ENCODE peak calls at places on chromosomes 13 and 19, in ten cellular contexts. S, L, X, Q, A, W, P, Y, J and E are unnamed samples.
A peak's percentile ranks its signal among the peaks of the same experiment; 100 is the strongest.

GRCh38 chr13:99217461-99218101 is 16.9 kb downstream of the UBAC2 start:
- DNase-seq in S (no peak), L (no peak), X (no peak), Q (no peak), A (no peak), W (no peak), P (no peak), Y (no peak), J (no peak), E (peak; percentile 81)

GRCh38 chr13:62418872-62419271 is 1003.2 kb upstream of the PCDH20 start:
- DNase-seq in S (no peak), L (no peak), X (no peak), Q (peak; percentile 30), A (no peak), W (no peak), P (no peak), Y (no peak), J (no peak), E (no peak)

GRCh38 chr13:59452189-59452588 is 711.5 kb downstream of the DIAPH3 start:
- DNase-seq in S (no peak), L (no peak), X (no peak), Q (no peak), A (no peak), W (no peak), P (no peak), Y (no peak), J (no peak), E (no peak)

GRCh38 chr19:42538841-42539709 is 10.8 kb upstream of the CEACAM1 start:
- DNase-seq in S (no peak), L (no peak), X (no peak), Q (no peak), A (no peak), W (no peak), P (no peak), Y (no peak), J (no peak), E (no peak)

GRCh38 chr19:1748703-1749341 is 4.5 kb upstream of the ONECUT3 start:
- DNase-seq in S (no peak), L (no peak), X (no peak), Q (no peak), A (no peak), W (peak; percentile 49), P (no peak), Y (no peak), J (no peak), E (no peak)

GRCh38 chr19:18174983-18175382 is 1.4 kb downstream of the IFI30 start:
- DNase-seq in S (no peak), L (no peak), X (no peak), Q (no peak), A (no peak), W (no peak), P (no peak), Y (no peak), J (no peak), E (peak; percentile 78)

GRCh38 chr13:101346942-101347728 is 69.2 kb downstream of the NALCN start:
- DNase-seq in S (no peak), L (no peak), X (no peak), Q (peak; percentile 14), A (no peak), W (no peak), P (no peak), Y (no peak), J (no peak), E (no peak)

GRCh38 chr13:111114362-111115050 is 604 bp upstream of the ARHGEF7 start:
- DNase-seq in S (peak; percentile 61), L (peak; percentile 54), X (no peak), Q (peak; percentile 43), A (peak; percentile 43), W (peak; percentile 55), P (peak; percentile 24), Y (no peak), J (no peak), E (peak; percentile 76)

GRCh38 chr19:46601318-46602224 is at the start of gene CALM3:
- DNase-seq in S (no peak), L (peak; percentile 25), X (no peak), Q (no peak), A (peak; percentile 50), W (peak; percentile 69), P (no peak), Y (no peak), J (peak; percentile 66), E (no peak)

GRCh38 chr13:20000062-20000552 is 41.6 kb downstream of the ZMYM2 start:
- DNase-seq in S (no peak), L (no peak), X (no peak), Q (no peak), A (no peak), W (no peak), P (no peak), Y (no peak), J (no peak), E (no peak)

GRCh38 chr19:4597975-4598671 is 38.6 kb upstream of the SEMA6B start:
- DNase-seq in S (peak; percentile 55), L (peak; percentile 44), X (no peak), Q (no peak), A (peak; percentile 82), W (no peak), P (no peak), Y (no peak), J (peak; percentile 97), E (no peak)

GRCh38 chr13:79675931-79676658 is 195.1 kb downstream of the NDFIP2 start:
- DNase-seq in S (no peak), L (no peak), X (no peak), Q (no peak), A (no peak), W (no peak), P (no peak), Y (no peak), J (no peak), E (no peak)

GRCh38 chr13:34076319-34076718 is 258.4 kb downstream of the RFC3 start:
- DNase-seq in S (no peak), L (no peak), X (no peak), Q (no peak), A (no peak), W (no peak), P (no peak), Y (no peak), J (no peak), E (no peak)

GRCh38 chr19:2291185-2291751 is 9.3 kb upstream of the PEAK3 start:
- DNase-seq in S (no peak), L (peak; percentile 70), X (no peak), Q (no peak), A (no peak), W (no peak), P (no peak), Y (no peak), J (no peak), E (peak; percentile 85)

GRCh38 chr13:106797081-106797640 is 229.2 kb upstream of the ARGLU1 start:
- DNase-seq in S (no peak), L (no peak), X (no peak), Q (no peak), A (no peak), W (no peak), P (no peak), Y (no peak), J (no peak), E (no peak)

GRCh38 chr13:22332411-22332810 is 661.5 kb downstream of the FGF9 start:
- DNase-seq in S (no peak), L (no peak), X (no peak), Q (no peak), A (no peak), W (no peak), P (no peak), Y (no peak), J (no peak), E (no peak)

GRCh38 chr19:11177592-11177991 is 19.8 kb downstream of the KANK2 start:
- DNase-seq in S (no peak), L (no peak), X (no peak), Q (no peak), A (no peak), W (no peak), P (no peak), Y (no peak), J (no peak), E (no peak)
- H3K36me3 ChIP-seq in S (peaks cover 82% of the 10 kb centered on the region), L (no peaks in the 10 kb centered on the region), X (peaks cover 4% of the 10 kb centered on the region), Q (peaks cover 79% of the 10 kb centered on the region), A (no peaks in the 10 kb centered on the region), W (peaks cover 5% of the 10 kb centered on the region), P (peaks cover 11% of the 10 kb centered on the region), Y (peaks cover 31% of the 10 kb centered on the region), J (peaks cover 49% of the 10 kb centered on the region), E (no peaks in the 10 kb centered on the region)

DNA sequence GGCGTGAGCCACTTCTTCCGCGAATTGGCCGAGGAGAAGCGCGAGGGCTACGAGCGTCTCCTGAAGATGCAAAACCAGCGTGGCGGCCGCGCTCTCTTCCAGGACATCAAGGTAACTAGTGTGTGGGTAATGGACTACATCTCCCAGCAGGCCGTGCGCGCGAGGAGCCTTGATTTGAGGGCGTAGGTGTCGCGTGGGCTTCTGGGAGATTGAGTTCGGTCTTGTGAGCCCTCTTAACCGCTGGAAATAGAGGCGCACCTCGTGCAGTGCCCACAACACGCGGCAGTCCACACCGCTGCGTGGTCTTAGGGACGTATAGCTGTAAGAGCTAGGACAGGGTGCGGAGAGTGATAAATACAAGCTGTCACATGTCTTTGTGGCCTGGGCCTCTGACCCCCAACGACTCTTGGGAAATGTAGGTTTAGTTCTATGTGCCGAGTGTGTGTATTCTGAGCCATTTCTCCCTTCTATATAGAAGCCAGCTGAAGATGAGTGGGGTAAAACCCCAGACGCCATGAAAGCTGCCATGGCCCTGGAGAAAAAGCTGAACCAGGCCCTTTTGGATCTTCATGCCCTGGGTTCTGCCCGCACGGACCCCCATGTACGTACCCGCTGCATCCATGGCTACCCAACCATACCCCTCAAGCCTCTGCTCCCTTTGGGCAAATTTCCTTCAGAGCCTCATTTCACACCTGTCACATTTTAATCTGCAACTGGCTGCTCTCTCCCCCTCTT is 864 bp downstream of the FTL start:
- DNase-seq in S (peak; percentile 90), L (peak; percentile 97), X (peak; percentile 90), Q (peak; percentile 76), A (peak; percentile 90), W (peak; percentile 82), P (peak; percentile 91), Y (peak; percentile 87), J (peak; percentile 58), E (peak; percentile 96)
- TF ChIP-seq POLR2A in S (no peak), L (no peak), X (no peak), Q (peak; percentile 7), A (no peak), W (no peak), P (no peak), Y (no peak), J (no peak), E (peak; percentile 20)

GRCh38 chr19:36514012-36514612 is 14.0 kb downstream of the ZNF260 start:
- DNase-seq in S (no peak), L (no peak), X (no peak), Q (no peak), A (no peak), W (no peak), P (no peak), Y (no peak), J (no peak), E (no peak)
- H3K36me3 ChIP-seq in S (peaks cover 52% of the 10 kb centered on the region), L (no peaks in the 10 kb centered on the region), X (peaks cover 38% of the 10 kb centered on the region), Q (peaks cover 43% of the 10 kb centered on the region), A (peaks cover 6% of the 10 kb centered on the region), W (peaks cover 50% of the 10 kb centered on the region), P (peaks cover 28% of the 10 kb centered on the region), Y (peaks cover 18% of the 10 kb centered on the region), J (peaks cover 30% of the 10 kb centered on the region), E (peaks cover 55% of the 10 kb centered on the region)

DNA sequence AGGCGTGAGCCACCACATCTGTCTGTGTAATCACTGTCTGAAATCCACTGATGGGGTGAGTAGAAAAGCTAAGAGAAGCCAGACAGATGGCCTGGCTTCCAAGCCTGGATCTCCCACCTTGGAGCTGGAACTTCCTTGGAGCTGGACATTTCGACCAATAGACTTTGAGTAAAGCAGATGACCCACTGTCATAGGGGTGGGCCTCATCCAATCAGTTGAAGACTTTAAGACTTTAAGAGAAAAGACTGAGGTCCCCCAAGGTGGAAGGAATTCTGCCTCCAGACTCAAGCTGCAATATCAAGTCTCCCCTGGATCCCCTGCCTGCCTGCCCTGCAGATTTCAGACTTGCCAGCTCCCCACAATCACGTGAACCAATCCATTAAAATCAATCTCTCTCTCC is 20.7 kb downstream of the VSTM1 start:
- DNase-seq in S (no peak), L (no peak), X (no peak), Q (no peak), A (no peak), W (no peak), P (no peak), Y (no peak), J (peak; percentile 1), E (no peak)
- TF ChIP-seq POLR2A in S (no peak), L (no peak), X (no peak), Q (no peak), A (no peak), W (no peak), P (no peak), Y (no peak), J (no peak), E (no peak)